ENCODE peak calls at places on chromosomes 4 and X, in eight cellular contexts. E is SK-N-SH, C is K562, Y is GM23338, Q is Panc1, J is A549, M is GM12878, U is HCT116. W is an unnamed sample.

GRCh38 chr4:37453361-37454262 is 209.1 kb downstream of the NWD2 start:
- DNase-seq in J (peak), E (peak), C (peak), U (no peak), M (no peak), Q (no peak), Y (peak), W (no peak)

GRCh38 chr4:66929748-66930147 is 615.6 kb downstream of the CENPC start:
- DNase-seq in Q (no peak), C (no peak), M (no peak), E (no peak), J (no peak), Y (no peak), U (no peak), W (no peak)

GRCh38 chr4:1759170-1759817 is 33.8 kb upstream of the FGFR3 start:
- DNase-seq in Y (peak), M (no peak), Q (no peak), C (no peak), J (no peak), E (no peak), U (no peak), W (no peak)

GRCh38 chr4:128462104-128462783 is 174.6 kb upstream of the PGRMC2 start:
- DNase-seq in U (no peak), Y (no peak), E (no peak), J (no peak), C (no peak), Q (no peak), M (no peak), W (no peak)

GRCh38 chr4:37648084-37648817 is 37.9 kb downstream of the RELL1 start:
- DNase-seq in Y (no peak), Q (peak), J (peak), U (peak), E (no peak), C (peak), M (no peak), W (peak)

GRCh38 chrX:119549327-119550016 is 15.7 kb downstream of the STEEP1 start:
- DNase-seq in Q (no peak), U (no peak), E (no peak), Y (no peak), M (peak), J (no peak), C (no peak), W (no peak)

GRCh38 chr4:20288846-20289512 is 37.3 kb downstream of the SLIT2 start:
- DNase-seq in M (no peak), C (no peak), Q (no peak), E (no peak), Y (no peak), J (no peak), U (no peak), W (no peak)

GRCh38 chr4:89069481-89069880 is 12.5 kb upstream of the FAM13A start:
- DNase-seq in J (no peak), Y (no peak), U (no peak), Q (no peak), E (no peak), M (peak), C (no peak), W (no peak)

GRCh38 chrX:139832728-139833309 is 100.0 kb downstream of the ATP11C start:
- DNase-seq in M (no peak), J (no peak), Y (no peak), E (no peak), Q (no peak), C (no peak), U (no peak), W (no peak)

GRCh38 chr4:73698217-73698616 is 42.2 kb upstream of the CXCL8 start:
- DNase-seq in Y (no peak), U (no peak), Q (no peak), C (no peak), J (no peak), E (no peak), M (no peak), W (no peak)

GRCh38 chrX:40323977-40324376 is 226.2 kb upstream of the BCOR start:
- DNase-seq in U (no peak), Y (no peak), E (no peak), J (no peak), Q (no peak), M (no peak), C (no peak), W (no peak)

GRCh38 chr4:62644372-62644771 is 1444.2 kb downstream of the ADGRL3 start:
- DNase-seq in E (no peak), Y (peak), C (no peak), U (no peak), Q (no peak), M (no peak), J (no peak), W (no peak)

GRCh38 chr4:113446019-113446418 is 315.5 kb downstream of the CAMK2D start:
- DNase-seq in J (no peak), C (no peak), E (no peak), Y (no peak), U (peak), Q (no peak), M (no peak), W (no peak)

GRCh38 chr4:142160509-142160908 is 524.1 kb downstream of the IL15 start:
- DNase-seq in J (no peak), C (no peak), Q (no peak), U (no peak), M (no peak), Y (no peak), E (no peak), W (no peak)

GRCh38 chrX:46673596-46673995 is 85.3 kb downstream of the SLC9A7 start:
- DNase-seq in J (no peak), E (no peak), M (no peak), Y (no peak), Q (no peak), U (no peak), C (no peak), W (no peak)
- TF ChIP-seq CTCF in J (no peak), E (no peak), M (no peak), Y (no peak), Q (no peak), U (no peak), C (no peak), W (no peak)

GRCh38 chrX:57573754-57574153 is 18.1 kb upstream of the ZXDB start:
- DNase-seq in U (no peak), C (no peak), M (no peak), E (no peak), Y (peak), J (no peak), Q (no peak), W (no peak)
- TF ChIP-seq REST in U (no peak), C (no peak), M (no peak), E (no peak), Y (no peak), J (no peak), Q (no peak), W (no peak)

GRCh38 chrX:70134116-70134477 is 850 bp downstream of the IGBP1 start:
- DNase-seq in E (no peak), U (no peak), Y (peak), C (peak), J (no peak), Q (no peak), M (no peak), W (peak)

GRCh38 chrX:70132877-70133302 is 357 bp upstream of the IGBP1 start:
- DNase-seq in U (no peak), Y (no peak), M (no peak), E (no peak), Q (no peak), J (no peak), C (no peak), W (no peak)

GRCh38 chrX:70129811-70130210 is 3.4 kb upstream of the IGBP1 start:
- DNase-seq in J (no peak), Y (no peak), E (no peak), Q (no peak), M (no peak), C (no peak), U (no peak), W (no peak)

GRCh38 chrX:70132244-70132643 is 1.0 kb upstream of the IGBP1 start:
- DNase-seq in U (no peak), C (no peak), Q (no peak), E (no peak), M (no peak), J (no peak), Y (no peak), W (no peak)

DNA sequence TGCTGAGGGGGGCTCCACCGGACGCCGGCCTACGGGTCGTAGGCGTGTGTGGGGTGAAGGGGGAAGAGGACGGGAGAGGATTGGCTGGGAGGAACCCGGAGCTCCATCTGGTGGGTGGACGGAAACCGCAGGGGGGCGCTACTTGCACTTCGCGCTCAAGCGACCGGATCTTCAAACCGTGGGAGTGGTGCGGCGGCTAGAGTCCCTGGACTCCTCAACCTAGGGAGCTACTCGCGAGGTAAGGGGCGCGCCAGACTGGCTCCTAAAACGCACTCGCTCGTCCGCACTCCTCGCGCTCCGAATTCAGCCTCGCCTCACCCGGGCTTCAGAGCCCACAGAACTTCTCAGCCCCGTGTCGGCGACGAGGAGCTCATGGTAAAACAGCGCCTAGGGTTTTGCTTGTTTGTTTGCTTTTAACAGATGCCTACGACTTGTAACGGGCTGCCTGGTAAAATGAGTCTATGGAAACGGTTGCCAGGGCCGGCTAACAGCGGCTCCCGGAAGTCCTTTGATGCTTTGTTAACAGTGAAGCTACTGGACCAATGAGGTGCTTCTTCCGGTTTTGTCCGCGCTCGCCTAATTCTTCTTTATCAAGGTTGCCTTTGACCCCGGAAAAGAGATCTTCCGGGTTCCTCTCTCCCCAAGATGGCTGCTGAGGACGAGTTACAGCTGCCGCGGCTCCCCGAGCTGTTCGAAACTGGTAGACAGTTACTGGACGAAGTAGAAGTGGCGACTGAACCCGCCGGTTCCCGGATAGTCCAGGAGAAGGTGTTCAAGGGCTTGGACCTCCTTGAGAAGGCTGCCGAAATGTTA is at the start of gene IGBP1:
- DNase-seq in U (peak), Q (peak), C (peak), M (peak), Y (peak), E (peak), J (peak), W (peak)
- TF ChIP-seq CTCF in U (peak), Q (peak), C (peak), M (peak), Y (peak), E (peak), J (peak), W (peak)

DNA sequence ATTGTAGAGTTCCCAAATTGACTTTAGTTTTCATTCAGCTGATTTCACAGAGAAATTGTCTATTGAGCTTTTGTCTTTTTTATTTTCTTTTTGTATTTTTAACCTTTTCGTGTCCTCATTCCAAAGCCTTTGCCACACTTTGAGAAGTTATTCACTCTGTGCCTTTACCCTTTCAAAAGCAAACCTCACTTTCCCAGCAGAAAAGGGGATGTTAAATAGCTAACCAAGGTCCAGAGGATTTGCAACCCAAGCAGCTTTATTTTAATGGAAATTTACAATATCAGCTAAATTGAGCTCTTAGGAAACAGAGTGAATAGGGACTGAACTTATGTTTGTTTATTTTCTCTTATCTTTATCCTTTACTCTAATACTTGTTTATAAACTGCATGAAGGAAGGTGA is 428.8 kb downstream of the PCDH7 start:
- DNase-seq in E (no peak), U (no peak), M (no peak), Q (no peak), C (no peak), J (no peak), Y (peak), W (no peak)
- TF ChIP-seq REST in E (no peak), U (no peak), M (no peak), Q (no peak), C (no peak), J (no peak), Y (no peak), W (no peak)

DNA sequence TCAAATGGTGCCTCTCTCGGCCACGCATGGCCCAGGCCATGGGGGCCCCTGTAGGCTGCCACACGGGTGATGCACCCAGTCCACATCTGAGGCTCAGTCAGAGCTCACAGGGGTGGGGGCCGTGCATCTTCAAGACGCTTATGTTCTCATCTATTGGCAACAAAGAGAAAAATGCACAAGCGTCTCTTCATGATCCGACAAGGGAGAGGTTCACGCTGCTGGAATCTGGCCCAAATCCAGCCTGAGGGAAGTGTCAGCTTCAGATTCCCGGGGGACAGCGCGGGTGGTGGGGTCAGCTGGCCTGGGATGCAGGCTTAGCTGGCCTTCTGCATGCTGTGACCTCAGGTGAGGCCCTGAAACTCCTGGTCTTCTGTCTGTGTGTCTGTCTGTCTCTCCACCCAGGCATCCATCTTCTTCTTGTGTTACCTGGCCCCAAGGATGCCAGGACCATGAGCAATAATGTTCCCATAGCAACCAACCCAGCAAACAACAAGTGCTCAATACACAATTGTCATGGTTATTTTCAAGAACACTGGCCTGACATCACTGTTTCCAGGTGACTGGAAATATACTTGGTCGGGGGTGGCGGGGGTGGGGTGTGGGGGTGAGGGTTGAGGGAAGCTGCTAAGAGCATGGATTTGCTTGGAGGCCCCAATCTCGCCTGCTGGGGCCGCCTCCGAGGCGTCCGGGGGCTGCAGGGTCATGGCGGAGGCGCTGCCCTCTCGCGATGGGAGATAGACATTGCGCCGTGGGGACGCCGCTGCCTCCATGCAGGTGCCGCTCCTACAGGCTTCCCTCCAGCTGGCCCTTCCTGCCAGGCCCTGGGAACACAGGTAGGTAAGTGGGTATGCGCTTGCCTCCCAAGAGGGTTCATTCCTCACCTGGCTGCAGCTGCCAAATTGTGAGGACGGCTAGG is 48.3 kb downstream of the ABLIM2 start:
- DNase-seq in M (no peak), Y (peak), J (no peak), Q (no peak), C (peak), U (no peak), E (no peak), W (no peak)
- TF ChIP-seq CTCF in M (no peak), Y (peak), J (no peak), Q (no peak), C (peak), U (no peak), E (no peak), W (no peak)

GRCh38 chrX:11188664-11189063 is 77.5 kb downstream of the HCCS start:
- DNase-seq in J (no peak), U (no peak), C (no peak), Y (no peak), M (no peak), E (no peak), Q (no peak), W (no peak)
- TF ChIP-seq REST in J (no peak), U (no peak), C (no peak), Y (no peak), M (no peak), E (no peak), Q (no peak), W (no peak)

GRCh38 chr4:102541708-102542107 is 40.5 kb downstream of the NFKB1 start:
- DNase-seq in Y (peak), U (no peak), M (no peak), J (no peak), Q (no peak), C (no peak), E (no peak), W (no peak)
- TF ChIP-seq CTCF in Y (peak), U (peak), M (no peak), J (no peak), Q (no peak), C (peak), E (no peak), W (no peak)